ENCODE peak calls at places on chromosomes 3 and 15, in ten cellular contexts. R, T, S, O, J, P, Y, M, L and Z are unnamed samples.

GRCh38 chr15:34301058-34301457 is 36.5 kb downstream of the SLC12A6 start:
- DNase-seq in R (no peak), T (no peak), S (no peak), O (no peak), J (no peak), P (no peak), Y (no peak), M (no peak), L (no peak), Z (no peak)

GRCh38 chr15:67685008-67685599 is 140.2 kb upstream of the SKOR1 start:
- DNase-seq in R (peak; percentile 44), T (no peak), S (peak; percentile 62), O (no peak), J (peak; percentile 52), P (peak; percentile 50), Y (peak; percentile 49), M (no peak), L (no peak), Z (no peak)

GRCh38 chr3:385151-385550 is 188.6 kb downstream of the CHL1 start:
- DNase-seq in R (no peak), T (no peak), S (peak; percentile 91), O (no peak), J (peak; percentile 41), P (no peak), Y (no peak), M (no peak), L (no peak), Z (no peak)

GRCh38 chr3:166283856-166284255 is 446.6 kb upstream of the BCHE start:
- DNase-seq in R (peak; percentile 50), T (no peak), S (peak; percentile 93), O (no peak), J (peak; percentile 68), P (peak; percentile 11), Y (no peak), M (no peak), L (no peak), Z (peak; percentile 72)

GRCh38 chr15:39553947-39554731 is 26.7 kb upstream of the THBS1 start:
- DNase-seq in R (no peak), T (no peak), S (no peak), O (no peak), J (no peak), P (no peak), Y (no peak), M (no peak), L (peak; percentile 26), Z (no peak)

GRCh38 chr15:64536244-64536836 is 76.0 kb downstream of the ZNF609 start:
- DNase-seq in R (peak; percentile 72), T (no peak), S (peak; percentile 87), O (no peak), J (peak; percentile 78), P (peak; percentile 88), Y (no peak), M (no peak), L (no peak), Z (no peak)

GRCh38 chr15:101494251-101494796 is 4.8 kb upstream of the PCSK6 start:
- DNase-seq in R (no peak), T (no peak), S (no peak), O (no peak), J (no peak), P (no peak), Y (no peak), M (no peak), L (no peak), Z (no peak)

GRCh38 chr3:54427501-54427900 is 305.1 kb downstream of the CACNA2D3 start:
- DNase-seq in R (no peak), T (no peak), S (no peak), O (no peak), J (no peak), P (peak; percentile 28), Y (no peak), M (no peak), L (no peak), Z (no peak)

GRCh38 chr15:61879219-61879618 is 181.0 kb downstream of the VPS13C start:
- DNase-seq in R (no peak), T (peak; percentile 52), S (no peak), O (no peak), J (no peak), P (no peak), Y (no peak), M (no peak), L (no peak), Z (no peak)

GRCh38 chr3:119625451-119626153 is 27.9 kb downstream of the PLA1A start:
- DNase-seq in R (no peak), T (no peak), S (no peak), O (no peak), J (no peak), P (no peak), Y (no peak), M (no peak), L (no peak), Z (no peak)

GRCh38 chr3:81958967-81959625 is 197.7 kb upstream of the GBE1 start:
- DNase-seq in R (peak; percentile 67), T (no peak), S (peak; percentile 53), O (no peak), J (no peak), P (peak; percentile 86), Y (no peak), M (no peak), L (no peak), Z (no peak)

GRCh38 chr3:113228969-113229368 is 17.6 kb downstream of the BOC start:
- DNase-seq in R (no peak), T (no peak), S (no peak), O (no peak), J (no peak), P (no peak), Y (no peak), M (no peak), L (no peak), Z (no peak)

GRCh38 chr3:39211332-39212130 is 19.1 kb upstream of the XIRP1 start:
- DNase-seq in R (no peak), T (no peak), S (no peak), O (no peak), J (no peak), P (no peak), Y (no peak), M (no peak), L (no peak), Z (no peak)

GRCh38 chr15:41502787-41503668 is 9.4 kb downstream of the ITPKA start:
- DNase-seq in R (no peak), T (no peak), S (no peak), O (no peak), J (no peak), P (no peak), Y (no peak), M (no peak), L (no peak), Z (no peak)

GRCh38 chr15:78211189-78211921 is 23.0 kb downstream of the ACSBG1 start:
- DNase-seq in R (no peak), T (no peak), S (no peak), O (no peak), J (no peak), P (no peak), Y (no peak), M (no peak), L (no peak), Z (peak; percentile 77)

GRCh38 chr3:156685198-156685597 is 10.8 kb downstream of the TIPARP start:
- DNase-seq in R (peak; percentile 78), T (no peak), S (peak; percentile 83), O (no peak), J (no peak), P (peak; percentile 73), Y (no peak), M (no peak), L (no peak), Z (no peak)

GRCh38 chr3:194905696-194906095 is 220.0 kb downstream of the FAM43A start:
- DNase-seq in R (peak; percentile 15), T (no peak), S (peak; percentile 61), O (no peak), J (no peak), P (no peak), Y (no peak), M (no peak), L (no peak), Z (no peak)

GRCh38 chr15:78308422-78309021 is 9.1 kb upstream of the SKIC8 start:
- DNase-seq in R (peak; percentile 58), T (peak; percentile 68), S (peak; percentile 57), O (peak; percentile 84), J (peak; percentile 63), P (peak; percentile 87), Y (peak; percentile 69), M (no peak), L (no peak), Z (peak; percentile 85)

GRCh38 chr3:15791525-15791924 is 6.3 kb downstream of the ANKRD28 start:
- DNase-seq in R (no peak), T (no peak), S (no peak), O (no peak), J (no peak), P (no peak), Y (no peak), M (no peak), L (no peak), Z (no peak)

GRCh38 chr3:159322322-159322939 is 520.6 kb downstream of the MFSD1 start:
- DNase-seq in R (peak; percentile 20), T (no peak), S (peak; percentile 42), O (peak; percentile 70), J (peak; percentile 18), P (peak; percentile 52), Y (peak; percentile 21), M (no peak), L (no peak), Z (peak; percentile 11)

GRCh38 chr3:190193210-190193609 is 72.5 kb upstream of the P3H2 start:
- DNase-seq in R (no peak), T (no peak), S (peak; percentile 40), O (no peak), J (no peak), P (peak; percentile 26), Y (no peak), M (no peak), L (no peak), Z (no peak)

GRCh38 chr3:53377794-53378193 is 30.5 kb upstream of the DCP1A start:
- DNase-seq in R (no peak), T (no peak), S (no peak), O (no peak), J (no peak), P (no peak), Y (no peak), M (no peak), L (no peak), Z (no peak)

GRCh38 chr3:142298626-142299025 is 73.2 kb upstream of the GK5 start:
- DNase-seq in R (no peak), T (no peak), S (no peak), O (no peak), J (no peak), P (no peak), Y (no peak), M (no peak), L (no peak), Z (no peak)

GRCh38 chr15:60507596-60508424 is 28.9 kb upstream of the ICE2 start:
- DNase-seq in R (peak; percentile 76), T (no peak), S (peak; percentile 77), O (no peak), J (peak; percentile 63), P (peak; percentile 84), Y (peak; percentile 80), M (no peak), L (peak; percentile 83), Z (peak; percentile 83)

GRCh38 chr15:66287461-66288055 is 5.8 kb upstream of the DIS3L start:
- DNase-seq in R (peak; percentile 26), T (no peak), S (peak; percentile 43), O (no peak), J (peak; percentile 40), P (peak; percentile 29), Y (peak; percentile 70), M (no peak), L (no peak), Z (no peak)